ENCODE peak calls at places on chromosomes 5 and 9, in five cellular contexts. G is amniotic epithelial cell; R is activated naive CD4-positive, alpha-beta T cell treated with anti-CD3 and anti-CD28 coated beads for 36 hours; V is AG20443; U is iPS-NIHi11. F is an unnamed sample.

GRCh38 chr9:126599047-126599650 is 14.6 kb upstream of the LMX1B start:
- DNase-seq in G (no peak), R (no peak), V (no peak), U (no peak), F (no peak)

GRCh38 chr5:16615737-16616535 is 861 bp downstream of the RETREG1 start:
- DNase-seq in U (no peak), V (no peak), G (no peak), R (peak), F (no peak)

GRCh38 chr9:26723486-26723885 is 169.1 kb downstream of the CAAP1 start:
- DNase-seq in U (peak), R (peak), G (no peak), V (peak), F (no peak)

GRCh38 chr9:135850737-135851136 is 56.6 kb downstream of the CAMSAP1 start:
- DNase-seq in G (no peak), V (no peak), U (no peak), R (no peak), F (no peak)

GRCh38 chr5:144313147-144313726 is 142.6 kb downstream of the KCTD16 start:
- DNase-seq in V (no peak), R (no peak), G (no peak), U (no peak), F (no peak)

GRCh38 chr9:128249914-128250838 is 25.6 kb downstream of the GOLGA2 start:
- DNase-seq in G (peak), R (peak), V (peak), U (peak), F (peak)

GRCh38 chr5:180402716-180403115 is 49.6 kb upstream of the GFPT2 start:
- DNase-seq in R (no peak), U (no peak), V (no peak), G (no peak), F (no peak)

GRCh38 chr5:15995206-15996052 is 184.2 kb downstream of the MARCHF11 start:
- DNase-seq in R (no peak), G (peak), V (peak), U (no peak), F (peak)

GRCh38 chr5:80414113-80414512 is 6.2 kb downstream of the ZFYVE16 start:
- DNase-seq in U (no peak), V (peak), G (peak), R (no peak), F (no peak)

GRCh38 chr5:150576449-150576949 is 64.0 kb upstream of the SYNPO start:
- DNase-seq in G (no peak), U (no peak), V (no peak), R (no peak), F (no peak)

GRCh38 chr9:73743826-73744225 is 592.2 kb downstream of the ANXA1 start:
- DNase-seq in V (no peak), U (no peak), R (no peak), G (peak), F (no peak)

GRCh38 chr5:91556-92263 is at the start of gene PLEKHG4B:
- DNase-seq in U (peak), G (no peak), R (peak), V (no peak), F (peak)

GRCh38 chr5:51386916-51387853 is 3.9 kb downstream of the ISL1 start:
- DNase-seq in U (no peak), V (no peak), R (no peak), G (peak), F (no peak)

GRCh38 chr5:112668016-112668415 is 69.7 kb upstream of the APC start:
- DNase-seq in R (no peak), G (peak), V (no peak), U (no peak), F (no peak)

GRCh38 chr5:13659391-13659790 is 285.1 kb downstream of the DNAH5 start:
- DNase-seq in V (no peak), R (no peak), G (peak), U (no peak), F (no peak)

GRCh38 chr9:13896047-13896446 is 417.9 kb downstream of the NFIB start:
- DNase-seq in G (no peak), V (no peak), R (no peak), U (no peak), F (no peak)

GRCh38 chr5:3309538-3309937 is 286.1 kb upstream of the IRX1 start:
- DNase-seq in U (no peak), V (no peak), R (no peak), G (no peak), F (no peak)

GRCh38 chr5:142994242-142994641 is 224.1 kb downstream of the ARHGAP26 start:
- DNase-seq in R (no peak), G (no peak), V (no peak), U (no peak), F (no peak)

GRCh38 chr5:87321605-87322004 is 53.9 kb downstream of the RASA1 start:
- DNase-seq in R (no peak), G (no peak), V (no peak), U (no peak), F (no peak)

GRCh38 chr5:177290816-177291596 is 12.5 kb downstream of the RAB24 start:
- DNase-seq in V (no peak), G (no peak), U (no peak), R (no peak), F (no peak)

GRCh38 chr5:148794275-148794674 is 32.1 kb upstream of the ADRB2 start:
- DNase-seq in G (peak), R (no peak), V (no peak), U (no peak), F (no peak)

GRCh38 chr5:107476783-107477182 is 194.0 kb downstream of the EFNA5 start:
- DNase-seq in U (no peak), G (peak), R (peak), V (no peak), F (no peak)

GRCh38 chr9:94921072-94921471 is 194.6 kb downstream of the AOPEP start:
- DNase-seq in G (peak), V (peak), R (no peak), U (peak), F (no peak)

GRCh38 chr9:128218518-128219389 is 15.6 kb downstream of the DNM1 start:
- DNase-seq in R (peak), V (peak), G (peak), U (peak), F (peak)

GRCh38 chr5:73663860-73664240 is 37.9 kb downstream of the ARHGEF28 start:
- DNase-seq in U (no peak), R (no peak), G (no peak), V (no peak), F (no peak)

GRCh38 chr9:130195638-130196037 is 23.4 kb downstream of the NCS1 start:
- DNase-seq in G (no peak), V (no peak), R (no peak), U (no peak), F (no peak)

GRCh38 chr5:161676109-161676508 is 9.4 kb upstream of the GABRA6 start:
- DNase-seq in U (peak), R (no peak), V (no peak), G (no peak), F (peak)

GRCh38 chr9:26462213-26462612 is 430.4 kb downstream of the CAAP1 start:
- DNase-seq in G (no peak), U (peak), V (no peak), R (no peak), F (no peak)

GRCh38 chr5:5533927-5534326 is 111.5 kb downstream of the ICE1 start:
- DNase-seq in R (no peak), G (no peak), V (no peak), U (no peak), F (no peak)